ENCODE peak calls at places on chromosomes 3 and 15, in seven cellular contexts. One of them, this sample, is unnamed.

GRCh38 chr15:27339138-27339537 is 368.2 kb downstream of the GABRG3 start:
- DNase-seq in T-helper 17 cell: no peak
- DNase-seq in activated naive CD4-positive, alpha-beta T cell: no peak
- DNase-seq in A549: no peak
- DNase-seq in OCI-LY7: no peak
- DNase-seq in Kasumi-1: no peak
- DNase-seq in RPMI8226: no peak
- DNase-seq in this sample: no peak

GRCh38 chr3:160671995-160672394 is 5.0 kb upstream of the ARL14 start:
- DNase-seq in Kasumi-1: no peak
- DNase-seq in RPMI8226: no peak
- DNase-seq in OCI-LY7: no peak
- DNase-seq in A549: no peak
- DNase-seq in T-helper 17 cell: no peak
- DNase-seq in activated naive CD4-positive, alpha-beta T cell: no peak
- DNase-seq in this sample: no peak

GRCh38 chr15:50265620-50266019 is at the start of gene HDC:
- DNase-seq in OCI-LY7: no peak
- DNase-seq in Kasumi-1: no peak
- DNase-seq in activated naive CD4-positive, alpha-beta T cell: no peak
- DNase-seq in A549: no peak
- DNase-seq in RPMI8226: no peak
- DNase-seq in T-helper 17 cell: no peak
- DNase-seq in this sample: no peak

GRCh38 chr3:72997421-72997961 is 880 bp downstream of the PPP4R2 start:
- DNase-seq in A549: peak; percentile 67
- DNase-seq in RPMI8226: peak; percentile 62
- DNase-seq in T-helper 17 cell: no peak
- DNase-seq in Kasumi-1: peak; percentile 86
- DNase-seq in activated naive CD4-positive, alpha-beta T cell: no peak
- DNase-seq in OCI-LY7: peak; percentile 68
- DNase-seq in this sample: no peak

GRCh38 chr3:196969660-196970546 is 1.3 kb upstream of the PIGZ start:
- DNase-seq in T-helper 17 cell: peak; percentile 63
- DNase-seq in OCI-LY7: peak; percentile 73
- DNase-seq in activated naive CD4-positive, alpha-beta T cell: peak; percentile 63
- DNase-seq in Kasumi-1: peak; percentile 49
- DNase-seq in RPMI8226: peak; percentile 81
- DNase-seq in A549: peak; percentile 68
- DNase-seq in this sample: peak; percentile 92

GRCh38 chr3:44184319-44184953 is 57.2 kb upstream of the TOPAZ1 start:
- DNase-seq in A549: no peak
- DNase-seq in OCI-LY7: peak; percentile 18
- DNase-seq in RPMI8226: peak; percentile 89
- DNase-seq in T-helper 17 cell: no peak
- DNase-seq in Kasumi-1: no peak
- DNase-seq in activated naive CD4-positive, alpha-beta T cell: no peak
- DNase-seq in this sample: no peak

GRCh38 chr3:184808021-184808420 is 3.9 kb upstream of the VPS8 start:
- DNase-seq in RPMI8226: peak; percentile 17
- DNase-seq in activated naive CD4-positive, alpha-beta T cell: no peak
- DNase-seq in OCI-LY7: peak; percentile 25
- DNase-seq in T-helper 17 cell: no peak
- DNase-seq in A549: no peak
- DNase-seq in Kasumi-1: peak; percentile 52
- DNase-seq in this sample: no peak

GRCh38 chr15:75036269-75036668 is 12.9 kb downstream of the PPCDC start:
- DNase-seq in activated naive CD4-positive, alpha-beta T cell: no peak
- DNase-seq in RPMI8226: no peak
- DNase-seq in A549: no peak
- DNase-seq in T-helper 17 cell: no peak
- DNase-seq in OCI-LY7: no peak
- DNase-seq in Kasumi-1: no peak
- DNase-seq in this sample: no peak

GRCh38 chr3:134249935-134250716 is 533 bp downstream of the RYK start:
- DNase-seq in RPMI8226: peak; percentile 59
- DNase-seq in A549: peak; percentile 29
- DNase-seq in T-helper 17 cell: peak; percentile 33
- DNase-seq in activated naive CD4-positive, alpha-beta T cell: peak; percentile 26
- DNase-seq in Kasumi-1: peak; percentile 38
- DNase-seq in OCI-LY7: peak; percentile 68
- DNase-seq in this sample: no peak

This sample was measured in mesenteric fat pad.